ENCODE peak calls at places on chromosomes 13 and 19, in five cellular contexts. K, R, D, Z and Y are unnamed samples.

GRCh38 chr13:26558074-26558805 is 757 bp downstream of the WASF3 start:
- DNase-seq in K (no peak), D (peak; percentile 33), R (no peak), Z (no peak), Y (no peak)

GRCh38 chr19:21117041-21117907 is 24.6 kb upstream of the ZNF431 start:
- DNase-seq in Z (no peak), K (peak; percentile 27), D (no peak), R (no peak), Y (no peak)

GRCh38 chr13:25625361-25625760 is 253.6 kb downstream of the ATP8A2 start:
- DNase-seq in Z (no peak), D (no peak), K (no peak), R (no peak), Y (no peak)

GRCh38 chr13:35797244-35797643 is 320.8 kb upstream of the MAB21L1 start:
- DNase-seq in Z (no peak), K (no peak), R (no peak), D (no peak), Y (no peak)

GRCh38 chr19:17435218-17435617 is 13.2 kb downstream of the TMEM221 start:
- DNase-seq in K (no peak), D (no peak), Z (no peak), R (no peak), Y (no peak)

GRCh38 chr19:7200739-7201138 is 93.5 kb downstream of the INSR start:
- DNase-seq in K (no peak), D (no peak), Z (no peak), R (no peak), Y (no peak)

GRCh38 chr19:36685835-36686234 is 1.6 kb upstream of the ZNF567 start:
- DNase-seq in R (no peak), Z (no peak), K (no peak), D (peak; percentile 1), Y (no peak)

GRCh38 chr13:78121459-78122348 is 203.1 kb upstream of the EDNRB start:
- DNase-seq in R (no peak), D (peak; percentile 71), K (peak; percentile 54), Z (peak; percentile 14), Y (peak; percentile 42)

GRCh38 chr19:1136918-1137317 is 33.1 kb downstream of the GPX4 start:
- DNase-seq in R (no peak), K (no peak), Z (no peak), D (no peak), Y (no peak)

GRCh38 chr13:90613076-90613795 is 734.3 kb upstream of the MIR17HG start:
- DNase-seq in K (no peak), Z (no peak), R (no peak), D (no peak), Y (no peak)
- H3K4me3 ChIP-seq in K (no peak overlapping the region), Z (no peak overlapping the region), R (no peak overlapping the region), D (no peak overlapping the region), Y (no peak overlapping the region)

GRCh38 chr13:53101883-53102282 is 73.3 kb downstream of the OLFM4 start:
- DNase-seq in R (no peak), D (no peak), Z (no peak), K (no peak), Y (no peak)
- TF ChIP-seq CTCF in R (no peak), D (no peak), Z (no peak), K (no peak), Y (no peak)

DNA sequence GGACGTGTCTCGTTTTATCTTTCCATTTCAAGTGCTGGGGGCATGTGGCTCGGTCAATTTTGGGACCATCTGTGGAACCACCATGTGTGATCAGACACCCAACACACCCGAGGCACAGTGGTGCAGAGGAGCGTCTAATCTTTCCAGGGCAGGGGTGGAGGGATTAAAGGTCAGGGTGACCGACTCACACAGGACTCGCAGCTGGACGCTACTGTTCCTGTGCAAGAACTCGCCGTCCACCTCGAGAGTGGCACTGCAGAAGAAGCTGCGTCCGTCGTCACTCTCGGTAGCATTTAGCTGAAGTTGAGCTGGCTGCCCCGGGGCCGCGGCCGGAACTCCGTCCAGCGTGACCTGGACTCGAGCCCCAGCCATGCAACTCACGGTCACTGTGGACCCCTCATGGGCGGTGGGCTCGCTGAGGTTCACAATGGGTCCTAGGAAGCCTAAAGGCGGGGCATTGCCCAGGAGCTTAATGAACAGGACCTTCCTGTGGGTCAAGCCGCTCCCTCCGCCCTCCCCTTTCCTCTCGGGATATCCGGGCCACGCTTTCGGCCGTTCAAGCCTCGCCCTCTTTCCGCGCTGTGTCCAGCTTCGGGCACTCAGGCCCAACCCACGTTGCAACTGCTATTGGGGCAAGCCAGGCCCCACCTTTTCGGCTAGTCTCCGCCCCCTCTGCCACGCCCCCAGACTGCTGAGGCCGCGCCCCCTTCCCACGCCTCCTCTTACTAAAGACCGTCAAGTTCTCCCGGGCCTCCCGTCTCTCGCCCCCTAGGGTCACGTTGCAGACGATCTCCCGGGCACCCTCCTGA is 1.2 kb upstream of the RAVER1 start:
- DNase-seq in Z (peak; percentile 76), R (peak; percentile 98), K (peak; percentile 95), D (peak; percentile 99), Y (peak; percentile 82)
- H3K4me3 ChIP-seq in Z (peak overlapping the region; percentile 86), R (peak overlapping the region; percentile 83), K (peak overlapping the region; percentile 88), D (peak overlapping the region; percentile 90), Y (peak overlapping the region; percentile 68)

DNA sequence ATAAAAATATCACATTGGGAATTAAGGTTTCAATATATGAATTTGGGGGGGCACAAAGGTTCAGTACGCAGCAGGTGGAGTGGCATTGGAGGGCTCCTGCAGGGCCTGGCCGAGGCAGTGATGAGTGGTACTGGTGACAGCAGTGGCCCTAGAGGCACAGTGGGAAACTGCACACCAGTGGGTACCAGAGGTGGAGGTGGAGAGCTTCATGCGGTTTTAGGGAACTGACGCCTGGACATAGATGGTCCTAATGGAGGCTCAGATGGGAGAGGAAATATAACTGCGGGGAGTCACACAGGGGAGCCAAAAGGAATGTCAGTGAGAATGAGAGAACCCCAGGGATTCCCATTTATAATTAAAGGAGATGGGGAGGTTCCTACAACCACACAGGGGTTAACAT is 156.2 kb downstream of the COG6 start:
- DNase-seq in Z (no peak), D (no peak), R (no peak), K (no peak), Y (no peak)
- TF ChIP-seq CTCF in Z (no peak), D (no peak), R (no peak), K (no peak), Y (no peak)

GRCh38 chr19:37719111-37719926 is at the start of gene ZNF607:
- DNase-seq in R (peak; percentile 90), Z (peak; percentile 45), D (peak; percentile 96), K (peak; percentile 80), Y (peak; percentile 70)

GRCh38 chr19:37725181-37725580 is 5.6 kb upstream of the ZNF607 start:
- DNase-seq in D (no peak), K (no peak), R (no peak), Z (no peak), Y (no peak)

GRCh38 chr19:37718357-37718756 is 1.2 kb downstream of the ZNF607 start:
- DNase-seq in R (no peak), D (peak; percentile 3), Z (no peak), K (no peak), Y (no peak)

GRCh38 chr19:37716140-37716539 is 3.4 kb downstream of the ZNF607 start:
- DNase-seq in K (no peak), R (no peak), Z (no peak), D (no peak), Y (no peak)

GRCh38 chr19:37719927-37720265 is 335 bp upstream of the ZNF607 start:
- DNase-seq in Z (no peak), K (no peak), R (no peak), D (no peak), Y (no peak)
- H3K4me3 ChIP-seq in Z (peak overlapping the region; percentile 76), K (peak overlapping the region; percentile 85), R (peak overlapping the region; percentile 80), D (peak overlapping the region; percentile 94), Y (peak overlapping the region; percentile 83)